ENCODE peak calls at places on chromosomes 4 and X, in five cellular contexts. One of them, this sample, is unnamed.

GRCh38 chr4:154390324-154390723 is 101.3 kb downstream of the DCHS2 start:
- DNase-seq in GM12891: no peak
- DNase-seq in activated CD4-positive, alpha-beta T cell treated with anti-CD3 and anti-CD28 coated beads, Interleukin-2, amount 50 U/mL, for 4 hours: no peak
- DNase-seq in GM04503: no peak
- DNase-seq in heart right ventricle: no peak
- DNase-seq in this sample: no peak

GRCh38 chr4:113452868-113453620 is 308.5 kb downstream of the CAMK2D start:
- DNase-seq in GM12891: no peak
- DNase-seq in activated CD4-positive, alpha-beta T cell treated with anti-CD3 and anti-CD28 coated beads, Interleukin-2, amount 50 U/mL, for 4 hours: no peak
- DNase-seq in GM04503: no peak
- DNase-seq in heart right ventricle: no peak
- DNase-seq in this sample: no peak

GRCh38 chr4:7554885-7555284 is 120.2 kb upstream of the PSAPL1 start:
- DNase-seq in GM12891: no peak
- DNase-seq in activated CD4-positive, alpha-beta T cell treated with anti-CD3 and anti-CD28 coated beads, Interleukin-2, amount 50 U/mL, for 4 hours: no peak
- DNase-seq in GM04503: no peak
- DNase-seq in heart right ventricle: no peak
- DNase-seq in this sample: no peak

GRCh38 chrX:122087353-122087752 is 1039.9 kb downstream of the GLUD2 start:
- DNase-seq in GM12891: no peak
- DNase-seq in activated CD4-positive, alpha-beta T cell treated with anti-CD3 and anti-CD28 coated beads, Interleukin-2, amount 50 U/mL, for 4 hours: no peak
- DNase-seq in GM04503: no peak
- DNase-seq in heart right ventricle: no peak
- DNase-seq in this sample: no peak

GRCh38 chrX:39652336-39652735 is 445.4 kb downstream of the BCOR start:
- DNase-seq in GM12891: peak; percentile 15
- DNase-seq in activated CD4-positive, alpha-beta T cell treated with anti-CD3 and anti-CD28 coated beads, Interleukin-2, amount 50 U/mL, for 4 hours: peak; percentile 10
- DNase-seq in GM04503: no peak
- DNase-seq in heart right ventricle: no peak
- DNase-seq in this sample: no peak

GRCh38 chr4:140005699-140006098 is 148.3 kb downstream of the MAML3 start:
- DNase-seq in GM12891: no peak
- DNase-seq in activated CD4-positive, alpha-beta T cell treated with anti-CD3 and anti-CD28 coated beads, Interleukin-2, amount 50 U/mL, for 4 hours: no peak
- DNase-seq in GM04503: no peak
- DNase-seq in heart right ventricle: no peak
- DNase-seq in this sample: no peak

GRCh38 chr4:37717575-37717974 is 31.4 kb upstream of the RELL1 start:
- DNase-seq in GM12891: no peak
- DNase-seq in activated CD4-positive, alpha-beta T cell treated with anti-CD3 and anti-CD28 coated beads, Interleukin-2, amount 50 U/mL, for 4 hours: no peak
- DNase-seq in GM04503: peak; percentile 38
- DNase-seq in heart right ventricle: no peak
- DNase-seq in this sample: no peak

GRCh38 chr4:8095956-8096689 is 62.5 kb downstream of the ABLIM2 start:
- DNase-seq in GM12891: no peak
- DNase-seq in activated CD4-positive, alpha-beta T cell treated with anti-CD3 and anti-CD28 coated beads, Interleukin-2, amount 50 U/mL, for 4 hours: no peak
- DNase-seq in GM04503: no peak
- DNase-seq in heart right ventricle: no peak
- DNase-seq in this sample: no peak

GRCh38 chrX:92232182-92232581 is 453.0 kb downstream of the PCDH11X start:
- DNase-seq in GM12891: no peak
- DNase-seq in activated CD4-positive, alpha-beta T cell treated with anti-CD3 and anti-CD28 coated beads, Interleukin-2, amount 50 U/mL, for 4 hours: no peak
- DNase-seq in GM04503: no peak
- DNase-seq in heart right ventricle: no peak
- DNase-seq in this sample: no peak

GRCh38 chrX:56231706-56232105 is 450 bp upstream of the KLF8 start:
- DNase-seq in GM12891: no peak
- DNase-seq in activated CD4-positive, alpha-beta T cell treated with anti-CD3 and anti-CD28 coated beads, Interleukin-2, amount 50 U/mL, for 4 hours: no peak
- DNase-seq in GM04503: no peak
- DNase-seq in heart right ventricle: no peak
- DNase-seq in this sample: no peak

GRCh38 chr4:178316211-178316610 is 874.0 kb upstream of the AGA start:
- DNase-seq in GM12891: no peak
- DNase-seq in activated CD4-positive, alpha-beta T cell treated with anti-CD3 and anti-CD28 coated beads, Interleukin-2, amount 50 U/mL, for 4 hours: no peak
- DNase-seq in GM04503: no peak
- DNase-seq in heart right ventricle: no peak
- DNase-seq in this sample: peak; percentile 35

GRCh38 chrX:43551590-43551989 is 104.5 kb upstream of the MAOA start:
- DNase-seq in GM12891: no peak
- DNase-seq in activated CD4-positive, alpha-beta T cell treated with anti-CD3 and anti-CD28 coated beads, Interleukin-2, amount 50 U/mL, for 4 hours: no peak
- DNase-seq in GM04503: no peak
- DNase-seq in heart right ventricle: no peak
- DNase-seq in this sample: no peak

GRCh38 chr4:43496188-43496587 is 603.7 kb downstream of the GRXCR1 start:
- DNase-seq in GM12891: no peak
- DNase-seq in activated CD4-positive, alpha-beta T cell treated with anti-CD3 and anti-CD28 coated beads, Interleukin-2, amount 50 U/mL, for 4 hours: no peak
- DNase-seq in GM04503: no peak
- DNase-seq in heart right ventricle: no peak
- DNase-seq in this sample: no peak

GRCh38 chrX:65948103-65948502 is 91.8 kb downstream of the VSIG4 start:
- DNase-seq in GM12891: no peak
- DNase-seq in activated CD4-positive, alpha-beta T cell treated with anti-CD3 and anti-CD28 coated beads, Interleukin-2, amount 50 U/mL, for 4 hours: no peak
- DNase-seq in GM04503: no peak
- DNase-seq in heart right ventricle: no peak
- DNase-seq in this sample: no peak

GRCh38 chr4:42710329-42710728 is 53.4 kb upstream of the ATP8A1 start:
- DNase-seq in GM12891: no peak
- DNase-seq in activated CD4-positive, alpha-beta T cell treated with anti-CD3 and anti-CD28 coated beads, Interleukin-2, amount 50 U/mL, for 4 hours: no peak
- DNase-seq in GM04503: no peak
- DNase-seq in heart right ventricle: no peak
- DNase-seq in this sample: no peak

GRCh38 chr4:185859106-185859505 is 47.1 kb upstream of the SORBS2 start:
- DNase-seq in GM12891: no peak
- DNase-seq in activated CD4-positive, alpha-beta T cell treated with anti-CD3 and anti-CD28 coated beads, Interleukin-2, amount 50 U/mL, for 4 hours: no peak
- DNase-seq in GM04503: no peak
- DNase-seq in heart right ventricle: no peak
- DNase-seq in this sample: peak; percentile 36

GRCh38 chrX:22686138-22686541 is 313.6 kb upstream of the DDX53 start:
- DNase-seq in GM12891: no peak
- DNase-seq in activated CD4-positive, alpha-beta T cell treated with anti-CD3 and anti-CD28 coated beads, Interleukin-2, amount 50 U/mL, for 4 hours: no peak
- DNase-seq in GM04503: no peak
- DNase-seq in heart right ventricle: peak; percentile 13
- DNase-seq in this sample: no peak

GRCh38 chrX:103356897-103357296 is 591 bp downstream of the TCEAL9 start:
- DNase-seq in GM12891: no peak
- DNase-seq in activated CD4-positive, alpha-beta T cell treated with anti-CD3 and anti-CD28 coated beads, Interleukin-2, amount 50 U/mL, for 4 hours: no peak
- DNase-seq in GM04503: no peak
- DNase-seq in heart right ventricle: peak; percentile 20
- DNase-seq in this sample: peak; percentile 37

GRCh38 chr4:177250056-177250696 is 59.5 kb upstream of the NEIL3 start:
- DNase-seq in GM12891: peak; percentile 19
- DNase-seq in activated CD4-positive, alpha-beta T cell treated with anti-CD3 and anti-CD28 coated beads, Interleukin-2, amount 50 U/mL, for 4 hours: peak; percentile 41
- DNase-seq in GM04503: no peak
- DNase-seq in heart right ventricle: peak; percentile 64
- DNase-seq in this sample: peak; percentile 73

GRCh38 chr4:27407616-27408015 is 547.0 kb downstream of the STIM2 start:
- DNase-seq in GM12891: no peak
- DNase-seq in activated CD4-positive, alpha-beta T cell treated with anti-CD3 and anti-CD28 coated beads, Interleukin-2, amount 50 U/mL, for 4 hours: no peak
- DNase-seq in GM04503: no peak
- DNase-seq in heart right ventricle: no peak
- DNase-seq in this sample: no peak

GRCh38 chrX:102712216-102712966 is at the start of gene GPRASP2:
- DNase-seq in GM12891: peak; percentile 2
- DNase-seq in activated CD4-positive, alpha-beta T cell treated with anti-CD3 and anti-CD28 coated beads, Interleukin-2, amount 50 U/mL, for 4 hours: no peak
- DNase-seq in GM04503: no peak
- DNase-seq in heart right ventricle: peak; percentile 56
- DNase-seq in this sample: peak; percentile 38

GRCh38 chrX:136630881-136631280 is 17.1 kb upstream of the CD40LG start:
- DNase-seq in GM12891: no peak
- DNase-seq in activated CD4-positive, alpha-beta T cell treated with anti-CD3 and anti-CD28 coated beads, Interleukin-2, amount 50 U/mL, for 4 hours: no peak
- DNase-seq in GM04503: no peak
- DNase-seq in heart right ventricle: no peak
- DNase-seq in this sample: no peak

GRCh38 chr4:29540439-29541102 is 1179.6 kb upstream of the PCDH7 start:
- DNase-seq in GM12891: no peak
- DNase-seq in activated CD4-positive, alpha-beta T cell treated with anti-CD3 and anti-CD28 coated beads, Interleukin-2, amount 50 U/mL, for 4 hours: no peak
- DNase-seq in GM04503: no peak
- DNase-seq in heart right ventricle: no peak
- DNase-seq in this sample: no peak

GRCh38 chrX:74421181-74422028 is at the start of gene SLC16A2:
- DNase-seq in GM12891: peak; percentile 45
- DNase-seq in activated CD4-positive, alpha-beta T cell treated with anti-CD3 and anti-CD28 coated beads, Interleukin-2, amount 50 U/mL, for 4 hours: peak; percentile 31
- DNase-seq in GM04503: no peak
- DNase-seq in heart right ventricle: peak; percentile 74
- DNase-seq in this sample: peak; percentile 57

This sample was measured in transverse colon.